ENCODE peak calls at places on chromosomes 16 and 17, in seven cellular contexts. One of them, this sample, is unnamed.

GRCh38 chr17:72665841-72666518 is 426.5 kb downstream of the SLC39A11 start:
- DNase-seq in pancreas: no peak
- DNase-seq in lower leg skin: no peak
- DNase-seq in AG04450: no peak
- DNase-seq in DND-41: no peak
- DNase-seq in neural progenitor cell: no peak
- DNase-seq in BJ: no peak
- DNase-seq in this sample: no peak

GRCh38 chr16:86408685-86409084 is 101.6 kb upstream of the FOXF1 start:
- DNase-seq in pancreas: no peak
- DNase-seq in lower leg skin: no peak
- DNase-seq in AG04450: no peak
- DNase-seq in DND-41: no peak
- DNase-seq in neural progenitor cell: no peak
- DNase-seq in BJ: no peak
- DNase-seq in this sample: no peak

GRCh38 chr17:83062818-83063671 is 16.4 kb upstream of the METRNL start:
- DNase-seq in pancreas: no peak
- DNase-seq in lower leg skin: peak
- DNase-seq in AG04450: no peak
- DNase-seq in DND-41: no peak
- DNase-seq in neural progenitor cell: no peak
- DNase-seq in BJ: no peak
- DNase-seq in this sample: no peak

GRCh38 chr17:18278867-18279266 is 18.4 kb downstream of the MIEF2 start:
- DNase-seq in pancreas: no peak
- DNase-seq in lower leg skin: no peak
- DNase-seq in AG04450: peak
- DNase-seq in DND-41: no peak
- DNase-seq in neural progenitor cell: no peak
- DNase-seq in BJ: no peak
- DNase-seq in this sample: no peak

GRCh38 chr17:47072881-47073280 is 93.8 kb upstream of the RPRML start:
- DNase-seq in pancreas: no peak
- DNase-seq in lower leg skin: no peak
- DNase-seq in AG04450: no peak
- DNase-seq in DND-41: no peak
- DNase-seq in neural progenitor cell: no peak
- DNase-seq in BJ: peak
- DNase-seq in this sample: no peak

GRCh38 chr16:68636064-68636551 is 9.0 kb upstream of the CDH3 start:
- DNase-seq in pancreas: no peak
- DNase-seq in lower leg skin: no peak
- DNase-seq in AG04450: no peak
- DNase-seq in DND-41: no peak
- DNase-seq in neural progenitor cell: no peak
- DNase-seq in BJ: no peak
- DNase-seq in this sample: no peak

GRCh38 chr16:10168258-10168657 is 14.0 kb downstream of the GRIN2A start:
- DNase-seq in pancreas: no peak
- DNase-seq in lower leg skin: no peak
- DNase-seq in AG04450: no peak
- DNase-seq in DND-41: no peak
- DNase-seq in neural progenitor cell: no peak
- DNase-seq in BJ: peak
- DNase-seq in this sample: no peak

GRCh38 chr17:45101883-45102811 is 30.2 kb downstream of the PLCD3 start:
- DNase-seq in pancreas: no peak
- DNase-seq in lower leg skin: no peak
- DNase-seq in AG04450: no peak
- DNase-seq in DND-41: no peak
- DNase-seq in neural progenitor cell: no peak
- DNase-seq in BJ: no peak
- DNase-seq in this sample: no peak

GRCh38 chr16:56972898-56973689 is 11.3 kb downstream of the CETP start:
- DNase-seq in pancreas: no peak
- DNase-seq in lower leg skin: no peak
- DNase-seq in AG04450: no peak
- DNase-seq in DND-41: no peak
- DNase-seq in neural progenitor cell: no peak
- DNase-seq in BJ: no peak
- DNase-seq in this sample: no peak

GRCh38 chr17:36949461-36949927 is 740 bp downstream of the AATF start:
- DNase-seq in pancreas: no peak
- DNase-seq in lower leg skin: no peak
- DNase-seq in AG04450: no peak
- DNase-seq in DND-41: no peak
- DNase-seq in neural progenitor cell: peak
- DNase-seq in BJ: peak
- DNase-seq in this sample: no peak

GRCh38 chr17:36951390-36951789 is 2.6 kb downstream of the AATF start:
- DNase-seq in pancreas: no peak
- DNase-seq in lower leg skin: no peak
- DNase-seq in AG04450: no peak
- DNase-seq in DND-41: no peak
- DNase-seq in neural progenitor cell: no peak
- DNase-seq in BJ: no peak
- DNase-seq in this sample: no peak

GRCh38 chr17:36948717-36949460 is at the start of gene AATF:
- DNase-seq in pancreas: peak
- DNase-seq in lower leg skin: peak
- DNase-seq in AG04450: peak
- DNase-seq in DND-41: peak
- DNase-seq in neural progenitor cell: peak
- DNase-seq in BJ: peak
- DNase-seq in this sample: no peak

GRCh38 chr17:36947922-36948716 is 635 bp upstream of the AATF start:
- DNase-seq in pancreas: no peak
- DNase-seq in lower leg skin: peak
- DNase-seq in AG04450: no peak
- DNase-seq in DND-41: no peak
- DNase-seq in neural progenitor cell: no peak
- DNase-seq in BJ: no peak
- DNase-seq in this sample: no peak

DNA sequence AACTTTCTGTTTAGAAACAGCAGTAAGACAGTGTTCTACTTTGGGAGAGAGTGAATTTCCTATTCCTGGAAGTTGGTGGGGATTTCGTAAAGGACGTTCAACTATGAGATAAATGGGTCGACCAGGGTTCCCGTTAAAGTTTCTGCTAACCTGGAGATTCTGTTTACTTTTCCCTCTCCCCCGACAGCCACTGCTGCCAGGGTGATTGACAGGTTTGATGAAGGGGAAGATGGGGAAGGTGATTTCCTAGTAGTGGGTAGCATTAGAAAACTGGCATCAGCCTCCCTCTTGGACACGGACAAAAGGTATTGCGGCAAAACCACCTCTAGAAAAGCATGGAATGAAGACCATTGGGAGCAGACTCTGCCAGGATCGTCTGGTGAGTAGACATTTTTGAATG is 1.3 kb downstream of the AATF start:
- DNase-seq in pancreas: no peak
- DNase-seq in lower leg skin: no peak
- DNase-seq in AG04450: no peak
- DNase-seq in DND-41: no peak
- DNase-seq in neural progenitor cell: no peak
- DNase-seq in BJ: no peak
- DNase-seq in this sample: no peak
- H3K4me3 ChIP-seq in pancreas: peak
- H3K4me3 ChIP-seq in lower leg skin: no peak
- H3K4me3 ChIP-seq in AG04450: peak
- H3K4me3 ChIP-seq in DND-41: peak
- H3K4me3 ChIP-seq in neural progenitor cell: peak
- H3K4me3 ChIP-seq in BJ: peak
- H3K4me3 ChIP-seq in this sample: peak

DNA sequence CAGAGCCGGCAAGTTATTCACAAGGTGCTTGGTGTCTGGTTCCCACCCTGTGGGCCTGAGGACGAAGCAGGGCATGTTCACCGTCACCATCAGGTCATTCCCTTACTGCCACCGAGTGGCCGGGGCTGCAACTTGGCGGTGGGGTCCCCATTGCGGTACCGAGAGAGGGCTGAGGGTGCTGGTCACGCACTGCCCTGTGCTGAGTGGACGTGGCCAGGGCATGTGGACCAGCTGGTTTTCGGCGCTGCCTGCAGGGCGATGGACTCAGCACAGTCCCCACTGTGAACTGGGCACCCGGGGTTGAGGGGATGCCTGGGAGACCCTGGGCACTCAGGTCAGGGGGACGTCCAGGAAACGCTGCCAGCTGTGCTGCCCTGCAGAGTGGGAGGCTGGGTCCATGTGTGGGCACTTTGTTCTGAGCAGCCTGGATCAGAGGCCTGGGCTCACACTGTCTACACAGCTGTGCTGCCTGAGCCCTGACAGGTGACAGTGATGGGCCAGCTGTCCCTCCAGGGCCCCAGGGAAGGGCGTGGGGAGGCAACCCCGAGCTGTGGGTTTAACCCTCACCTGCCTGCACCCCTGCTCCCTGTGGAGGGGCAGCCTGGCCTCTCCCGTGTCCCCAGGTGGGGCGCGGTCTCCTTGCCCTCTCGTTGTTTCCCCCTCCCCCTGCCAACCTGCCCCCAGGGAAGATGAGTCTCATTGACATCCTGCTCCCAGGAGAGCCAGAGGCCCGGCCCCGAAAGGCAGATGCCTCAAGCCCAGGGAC is 39.3 kb upstream of the GNG13 start:
- DNase-seq in pancreas: no peak
- DNase-seq in lower leg skin: no peak
- DNase-seq in AG04450: no peak
- DNase-seq in DND-41: no peak
- DNase-seq in neural progenitor cell: no peak
- DNase-seq in BJ: no peak
- DNase-seq in this sample: no peak
- TF ChIP-seq CTCF in pancreas: no peak
- TF ChIP-seq CTCF in lower leg skin: no peak
- TF ChIP-seq CTCF in AG04450: no peak
- TF ChIP-seq CTCF in DND-41: no peak
- TF ChIP-seq CTCF in neural progenitor cell: no peak
- TF ChIP-seq CTCF in BJ: no peak
- TF ChIP-seq CTCF in this sample: no peak

GRCh38 chr17:81424151-81424550 is 28.9 kb downstream of the BAHCC1 start:
- DNase-seq in pancreas: no peak
- DNase-seq in lower leg skin: no peak
- DNase-seq in AG04450: no peak
- DNase-seq in DND-41: no peak
- DNase-seq in neural progenitor cell: no peak
- DNase-seq in BJ: no peak
- DNase-seq in this sample: no peak

GRCh38 chr17:81420769-81421462 is 25.7 kb downstream of the BAHCC1 start:
- DNase-seq in pancreas: peak
- DNase-seq in lower leg skin: no peak
- DNase-seq in AG04450: no peak
- DNase-seq in DND-41: no peak
- DNase-seq in neural progenitor cell: no peak
- DNase-seq in BJ: no peak
- DNase-seq in this sample: no peak

GRCh38 chr17:81423698-81424071 is 28.4 kb downstream of the BAHCC1 start:
- DNase-seq in pancreas: no peak
- DNase-seq in lower leg skin: no peak
- DNase-seq in AG04450: no peak
- DNase-seq in DND-41: no peak
- DNase-seq in neural progenitor cell: no peak
- DNase-seq in BJ: no peak
- DNase-seq in this sample: no peak

GRCh38 chr17:81424613-81425017 is 29.4 kb downstream of the BAHCC1 start:
- DNase-seq in pancreas: no peak
- DNase-seq in lower leg skin: no peak
- DNase-seq in AG04450: no peak
- DNase-seq in DND-41: no peak
- DNase-seq in neural progenitor cell: no peak
- DNase-seq in BJ: no peak
- DNase-seq in this sample: no peak

GRCh38 chr17:81422776-81423697 is 27.8 kb downstream of the BAHCC1 start:
- DNase-seq in pancreas: no peak
- DNase-seq in lower leg skin: peak
- DNase-seq in AG04450: peak
- DNase-seq in DND-41: no peak
- DNase-seq in neural progenitor cell: peak
- DNase-seq in BJ: peak
- DNase-seq in this sample: peak
- H3K4me3 ChIP-seq in pancreas: no peak
- H3K4me3 ChIP-seq in lower leg skin: no peak
- H3K4me3 ChIP-seq in AG04450: peak
- H3K4me3 ChIP-seq in DND-41: no peak
- H3K4me3 ChIP-seq in neural progenitor cell: no peak
- H3K4me3 ChIP-seq in BJ: peak
- H3K4me3 ChIP-seq in this sample: peak

GRCh38 chr17:65438708-65439294 is 122.6 kb downstream of the AXIN2 start:
- DNase-seq in pancreas: no peak
- DNase-seq in lower leg skin: no peak
- DNase-seq in AG04450: no peak
- DNase-seq in DND-41: no peak
- DNase-seq in neural progenitor cell: no peak
- DNase-seq in BJ: no peak
- DNase-seq in this sample: no peak
- TF ChIP-seq CTCF in pancreas: no peak
- TF ChIP-seq CTCF in lower leg skin: no peak
- TF ChIP-seq CTCF in AG04450: no peak
- TF ChIP-seq CTCF in DND-41: no peak
- TF ChIP-seq CTCF in neural progenitor cell: no peak
- TF ChIP-seq CTCF in BJ: no peak
- TF ChIP-seq CTCF in this sample: no peak

DNA sequence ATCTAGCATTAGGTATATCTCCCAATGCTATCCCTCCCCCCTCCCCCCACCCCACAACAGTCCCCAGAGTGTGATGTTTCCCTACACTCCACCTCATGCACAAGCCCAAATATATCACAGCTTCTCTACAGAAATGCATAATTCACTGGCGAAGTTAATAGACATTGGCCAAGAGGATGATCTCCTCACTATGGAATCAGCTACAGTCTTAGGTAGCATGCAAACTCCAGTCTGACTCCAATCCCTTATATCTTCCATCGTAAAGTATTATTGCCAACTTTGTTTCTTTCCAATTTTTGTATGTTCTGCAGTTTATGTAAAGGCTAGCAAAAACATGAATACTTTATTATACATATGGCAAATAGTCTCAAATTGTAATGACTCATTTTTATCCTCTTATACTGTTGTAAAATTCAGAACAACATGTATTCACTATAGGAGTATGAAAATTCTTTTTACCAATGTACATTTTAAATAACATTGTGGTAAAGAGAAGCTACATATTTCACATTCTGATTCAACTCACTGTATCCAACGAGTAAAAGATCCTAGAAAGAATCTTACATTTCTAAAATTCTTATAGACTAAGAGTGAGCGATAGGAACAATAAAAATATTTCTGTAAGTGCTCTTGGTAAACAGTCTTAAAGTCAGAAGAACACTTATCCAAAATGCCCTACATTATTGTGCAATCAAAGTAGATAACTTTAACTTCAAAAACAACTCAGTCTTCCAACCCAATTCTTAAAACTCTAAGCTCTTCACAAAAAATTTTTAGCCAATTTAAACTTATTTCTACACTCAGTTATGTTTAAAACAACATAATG is 833 bp downstream of the ABCA8 start:
- DNase-seq in pancreas: no peak
- DNase-seq in lower leg skin: no peak
- DNase-seq in AG04450: no peak
- DNase-seq in DND-41: no peak
- DNase-seq in neural progenitor cell: no peak
- DNase-seq in BJ: peak
- DNase-seq in this sample: no peak
- H3K4me3 ChIP-seq in pancreas: no peak
- H3K4me3 ChIP-seq in lower leg skin: no peak
- H3K4me3 ChIP-seq in AG04450: peak
- H3K4me3 ChIP-seq in DND-41: no peak
- H3K4me3 ChIP-seq in neural progenitor cell: no peak
- H3K4me3 ChIP-seq in BJ: no peak
- H3K4me3 ChIP-seq in this sample: no peak

GRCh38 chr16:23182675-23183485 is at the start of gene SCNN1G:
- DNase-seq in pancreas: peak
- DNase-seq in lower leg skin: no peak
- DNase-seq in AG04450: no peak
- DNase-seq in DND-41: no peak
- DNase-seq in neural progenitor cell: peak
- DNase-seq in BJ: no peak
- DNase-seq in this sample: no peak
- TF ChIP-seq CTCF in pancreas: peak
- TF ChIP-seq CTCF in lower leg skin: no peak
- TF ChIP-seq CTCF in AG04450: no peak
- TF ChIP-seq CTCF in DND-41: no peak
- TF ChIP-seq CTCF in neural progenitor cell: peak
- TF ChIP-seq CTCF in BJ: no peak
- TF ChIP-seq CTCF in this sample: no peak